ENCODE peak calls at places on chromosome X, in five cellular contexts. O is lower leg skin, M is AG09309, E is GM12865, G is brain microvascular endothelial cell. Q is an unnamed sample.

GRCh38 chrX:72105436-72105835 is 26.3 kb downstream of the RTL5 start:
- DNase-seq in E (peak), O (no peak), G (no peak), M (no peak), Q (no peak)

GRCh38 chrX:65536291-65536690 is 1.7 kb upstream of the LAS1L start:
- DNase-seq in O (no peak), G (no peak), M (no peak), E (no peak), Q (no peak)

GRCh38 chrX:111914398-111915092 is 38.6 kb downstream of the TRPC5OS start:
- DNase-seq in G (no peak), E (no peak), O (no peak), M (no peak), Q (no peak)

GRCh38 chrX:107676559-107677378 is 48.5 kb downstream of the PRPS1 start:
- DNase-seq in G (peak), M (peak), E (no peak), O (peak), Q (no peak)

GRCh38 chrX:134908235-134908834 is 82.5 kb upstream of the SMIM10 start:
- DNase-seq in O (no peak), M (peak), E (no peak), G (peak), Q (no peak)

GRCh38 chrX:26783512-26784225 is 567.7 kb downstream of the MAGEB5 start:
- DNase-seq in O (no peak), E (peak), M (no peak), G (peak), Q (no peak)

GRCh38 chrX:267771-268261 is 13.4 kb upstream of the PLCXD1 start:
- DNase-seq in E (no peak), O (peak), G (no peak), M (no peak), Q (peak)

GRCh38 chrX:149628280-149628679 is 3.3 kb downstream of the TMEM185A start:
- DNase-seq in O (no peak), G (no peak), E (no peak), M (no peak), Q (no peak)

GRCh38 chrX:71615954-71616353 is 2.4 kb downstream of the CXCR3 start:
- DNase-seq in M (no peak), G (no peak), E (no peak), O (no peak), Q (no peak)

GRCh38 chrX:53186363-53186762 is 38.6 kb downstream of the KDM5C start:
- DNase-seq in G (peak), O (no peak), E (no peak), M (no peak), Q (no peak)

GRCh38 chrX:134158821-134159512 is 78.0 kb upstream of the CCDC160 start:
- DNase-seq in E (no peak), M (no peak), G (no peak), O (no peak), Q (no peak)

GRCh38 chrX:31609130-31609529 is 537.3 kb upstream of the FTHL17 start:
- DNase-seq in E (no peak), G (peak), M (peak), O (no peak), Q (no peak)

GRCh38 chrX:74923942-74924448 is 1.3 kb downstream of the NEXMIF start:
- DNase-seq in M (no peak), O (no peak), E (peak), G (no peak), Q (peak)

GRCh38 chrX:45852884-45853283 is 652.2 kb upstream of the DIPK2B start:
- DNase-seq in E (no peak), G (peak), M (no peak), O (no peak), Q (no peak)
- H3K4me3 ChIP-seq in E (no peak), G (no peak), M (no peak), O (no peak), Q (no peak)

GRCh38 chrX:25015486-25016360 is at the start of gene ARX:
- DNase-seq in G (no peak), E (peak), O (no peak), M (no peak), Q (peak)

GRCh38 chrX:25016938-25017598 is 1.3 kb upstream of the ARX start:
- DNase-seq in M (no peak), G (no peak), E (no peak), O (no peak), Q (no peak)

GRCh38 chrX:25018682-25019081 is 2.9 kb upstream of the ARX start:
- DNase-seq in G (no peak), E (no peak), M (no peak), O (no peak), Q (no peak)

GRCh38 chrX:25016361-25016671 is 551 bp upstream of the ARX start:
- DNase-seq in O (no peak), M (no peak), E (no peak), G (no peak), Q (no peak)

DNA sequence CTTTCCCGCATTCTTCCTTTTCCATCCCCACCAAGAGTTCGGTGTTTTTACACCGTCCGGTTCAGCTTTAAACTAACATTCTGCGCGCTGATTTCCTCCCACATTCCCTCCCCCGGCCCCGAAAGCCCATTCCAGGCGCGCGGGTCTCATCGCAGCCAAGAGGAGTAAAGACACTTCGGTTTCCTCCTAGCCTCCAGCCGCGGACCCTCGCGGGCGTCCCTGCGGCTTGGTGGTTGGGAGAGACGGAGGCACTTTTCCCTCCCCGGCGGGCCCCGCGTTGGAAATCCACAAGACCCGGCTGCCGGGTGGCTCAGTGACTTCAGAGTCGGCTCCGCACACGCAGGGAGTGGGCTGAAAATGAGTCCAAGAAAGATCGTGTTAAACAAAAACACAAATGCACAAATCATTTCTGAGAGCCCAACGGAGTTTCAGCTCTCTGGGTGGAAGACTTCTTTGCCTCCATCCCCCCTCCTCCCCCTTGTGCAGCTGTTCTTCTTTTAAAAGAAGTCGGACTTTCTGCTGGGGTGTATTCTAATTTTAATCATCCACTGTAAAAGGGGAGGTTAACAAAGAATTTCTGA is 2.0 kb upstream of the ARX start:
- DNase-seq in O (no peak), G (no peak), M (no peak), E (no peak), Q (no peak)
- H3K4me3 ChIP-seq in O (no peak), G (no peak), M (no peak), E (no peak), Q (peak)

GRCh38 chrX:50814701-50815476 is 895 bp upstream of the SHROOM4 start:
- DNase-seq in M (no peak), O (no peak), E (no peak), G (no peak), Q (peak)
- H3K4me3 ChIP-seq in M (peak), O (no peak), E (no peak), G (no peak), Q (peak)

GRCh38 chrX:6782831-6783230 is 247.9 kb upstream of the VCX3A start:
- DNase-seq in M (no peak), G (no peak), E (no peak), O (no peak), Q (no peak)

GRCh38 chrX:6777211-6778002 is 242.5 kb upstream of the VCX3A start:
- DNase-seq in G (no peak), E (peak), O (no peak), M (no peak), Q (no peak)

DNA sequence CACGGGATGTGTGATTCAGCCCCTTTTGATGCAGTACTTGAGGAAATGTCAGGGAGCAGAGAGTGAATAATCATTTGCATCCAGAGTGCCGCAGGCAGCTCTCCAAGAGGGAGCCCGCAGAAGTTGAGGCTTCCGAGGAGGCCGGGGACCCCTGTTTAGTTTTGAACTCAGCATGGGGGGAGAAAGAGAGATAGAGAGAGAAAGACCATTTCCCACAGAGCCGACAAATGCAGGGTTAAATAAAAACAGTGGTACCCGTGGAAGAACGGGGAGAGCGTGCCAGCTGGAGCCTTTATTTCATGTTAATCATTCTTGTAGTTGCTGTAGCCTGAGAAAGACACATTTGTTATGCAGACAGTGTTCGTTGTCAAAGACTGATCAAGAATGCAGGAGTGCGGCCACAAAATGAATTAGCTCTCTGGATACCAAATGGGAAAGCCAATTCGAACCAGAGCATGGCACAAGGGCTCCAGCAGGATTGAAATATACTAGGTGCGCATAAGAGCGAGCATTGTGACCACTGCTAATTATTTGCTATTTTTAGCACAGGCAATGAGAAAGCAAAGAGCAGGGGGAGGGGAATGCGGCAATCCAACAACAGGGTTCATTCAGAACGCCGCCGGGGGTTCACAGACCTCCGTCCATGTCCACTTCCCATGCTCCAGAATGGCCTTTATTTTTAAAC is 243.8 kb upstream of the VCX3A start:
- DNase-seq in E (no peak), G (no peak), M (no peak), O (no peak), Q (no peak)
- H3K4me3 ChIP-seq in E (no peak), G (no peak), M (no peak), O (no peak), Q (no peak)

DNA sequence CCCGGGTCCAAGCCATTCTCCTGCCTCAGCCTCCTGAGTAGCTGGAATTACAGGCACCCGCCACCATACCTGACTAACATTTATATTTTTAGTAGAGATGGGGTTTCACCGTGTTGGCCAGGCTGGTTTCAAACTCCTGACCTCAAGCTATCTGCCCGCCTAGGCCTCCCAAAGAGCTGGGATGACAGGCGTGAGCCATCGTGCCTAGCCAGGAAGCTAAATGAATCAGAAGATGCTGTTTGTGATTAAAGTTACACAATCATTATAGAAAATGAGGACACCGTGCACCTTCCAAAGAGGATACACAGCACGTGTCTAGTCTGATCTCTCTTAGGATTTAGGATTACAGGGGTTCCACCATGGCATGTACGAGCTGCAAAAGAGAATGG is 99.6 kb downstream of the DHRSX start:
- DNase-seq in G (no peak), M (peak), E (no peak), O (peak), Q (no peak)
- H3K4me3 ChIP-seq in G (no peak), M (no peak), E (no peak), O (no peak), Q (no peak)

GRCh38 chrX:12956704-12957541 is 18.0 kb upstream of the TMSB4X start:
- DNase-seq in E (peak), M (no peak), O (no peak), G (no peak), Q (no peak)
- H3K4me3 ChIP-seq in E (peak), M (no peak), O (no peak), G (no peak), Q (no peak)

GRCh38 chrX:120016068-120016441 is 61.4 kb downstream of the RHOXF2B start:
- DNase-seq in M (no peak), O (no peak), E (no peak), G (no peak), Q (no peak)
- H3K4me3 ChIP-seq in M (no peak), O (no peak), E (no peak), G (no peak), Q (peak)